ENCODE peak calls at places on chromosomes 2 and 18, in six cellular contexts. I is upper lobe of right lung, B is fibroblast of pulmonary artery, J is endodermal cell, K is RWPE1, U is psoas muscle. Q is an unnamed sample.

GRCh38 chr2:219638217-219638947 is 11.0 kb downstream of the SLC4A3 start:
- DNase-seq in U (no peak), B (no peak), I (no peak), K (peak), J (peak), Q (no peak)

GRCh38 chr2:42959148-42959992 is 167.0 kb upstream of the HAAO start:
- DNase-seq in J (peak), B (peak), I (no peak), U (peak), K (no peak), Q (no peak)

GRCh38 chr2:185477452-185477851 is 261.2 kb upstream of the FSIP2 start:
- DNase-seq in U (no peak), J (no peak), I (no peak), K (no peak), B (no peak), Q (no peak)

GRCh38 chr2:146572598-146572997 is 1272.2 kb upstream of the ACVR2A start:
- DNase-seq in B (peak), U (no peak), I (no peak), K (no peak), J (no peak), Q (no peak)

GRCh38 chr2:99682280-99683060 is 192.7 kb upstream of the REV1 start:
- DNase-seq in K (no peak), J (no peak), B (no peak), I (no peak), U (no peak), Q (no peak)

GRCh38 chr2:104856086-104856972 is 2.4 kb downstream of the POU3F3 start:
- DNase-seq in K (no peak), J (peak), B (no peak), I (no peak), U (no peak), Q (no peak)

GRCh38 chr2:41896186-41896846 is 151.5 kb upstream of the PKDCC start:
- DNase-seq in K (no peak), J (no peak), I (no peak), U (no peak), B (no peak), Q (no peak)

GRCh38 chr2:237556773-237557632 is 9.4 kb upstream of the PRLH start:
- DNase-seq in U (no peak), I (no peak), K (no peak), J (no peak), B (no peak), Q (no peak)

GRCh38 chr2:176130153-176130916 is 830 bp downstream of the HOXD8 start:
- DNase-seq in K (peak), U (peak), I (peak), B (no peak), J (peak), Q (no peak)

GRCh38 chr2:181258761-181259160 is 198.4 kb upstream of the ITGA4 start:
- DNase-seq in K (no peak), U (no peak), I (no peak), J (no peak), B (peak), Q (no peak)

GRCh38 chr2:86747708-86748627 is 27.9 kb downstream of the RMND5A start:
- DNase-seq in U (no peak), K (peak), I (no peak), J (no peak), B (peak), Q (peak)

GRCh38 chr18:4510709-4511108 is 55.6 kb upstream of the DLGAP1 start:
- DNase-seq in J (peak), U (no peak), K (no peak), B (peak), I (no peak), Q (no peak)

GRCh38 chr18:41395695-41396094 is 559.3 kb upstream of the PIK3C3 start:
- DNase-seq in B (peak), I (no peak), K (no peak), J (no peak), U (no peak), Q (no peak)
- TF ChIP-seq CTCF in B (peak), I (no peak), K (no peak), J (peak), U (no peak), Q (no peak)

GRCh38 chr2:113080134-113080533 is 12.4 kb downstream of the IL1F10 start:
- DNase-seq in B (peak), K (no peak), U (no peak), J (peak), I (no peak), Q (peak)
- TF ChIP-seq CTCF in B (peak), K (peak), U (peak), J (peak), I (peak), Q (peak)

GRCh38 chr2:213125646-213126347 is 25.6 kb downstream of the IKZF2 start:
- DNase-seq in I (no peak), U (no peak), B (no peak), K (no peak), J (no peak), Q (no peak)
- TF ChIP-seq CTCF in I (no peak), U (no peak), B (no peak), K (no peak), J (no peak), Q (no peak)

GRCh38 chr2:134776836-134777235 is 58.0 kb upstream of the TMEM163 start:
- DNase-seq in I (no peak), K (no peak), B (no peak), U (no peak), J (no peak), Q (no peak)

GRCh38 chr2:134777593-134777992 is 58.8 kb upstream of the TMEM163 start:
- DNase-seq in U (no peak), I (no peak), B (no peak), K (no peak), J (no peak), Q (no peak)

GRCh38 chr2:134774786-134775641 is 56.2 kb upstream of the TMEM163 start:
- DNase-seq in I (no peak), U (no peak), B (peak), J (peak), K (peak), Q (no peak)

GRCh38 chr2:134780977-134781376 is 57.4 kb upstream of the ACMSD start:
- DNase-seq in I (no peak), B (no peak), K (no peak), U (no peak), J (no peak), Q (no peak)

GRCh38 chr2:134778372-134778771 is 59.6 kb upstream of the TMEM163 start:
- DNase-seq in J (peak), U (no peak), I (no peak), B (no peak), K (no peak), Q (no peak)
- TF ChIP-seq CTCF in J (peak), U (no peak), I (peak), B (peak), K (no peak), Q (peak)

GRCh38 chr2:232133078-232133477 is 171.6 kb downstream of the DIS3L2 start:
- DNase-seq in B (no peak), U (no peak), I (no peak), J (peak), K (peak), Q (no peak)
- TF ChIP-seq CTCF in B (peak), U (no peak), I (no peak), J (peak), K (no peak), Q (no peak)

GRCh38 chr2:171571721-171572120 is 49.4 kb downstream of the CYBRD1 start:
- DNase-seq in U (no peak), K (no peak), J (no peak), B (no peak), I (no peak), Q (no peak)

GRCh38 chr2:171564463-171564862 is 42.2 kb downstream of the CYBRD1 start:
- DNase-seq in I (no peak), B (no peak), U (no peak), K (no peak), J (no peak), Q (no peak)

GRCh38 chr2:171566099-171566498 is 43.8 kb downstream of the CYBRD1 start:
- DNase-seq in U (no peak), I (no peak), K (no peak), J (no peak), B (no peak), Q (no peak)

GRCh38 chr2:171566753-171567152 is 44.5 kb downstream of the CYBRD1 start:
- DNase-seq in J (no peak), I (no peak), U (no peak), K (no peak), B (no peak), Q (no peak)

DNA sequence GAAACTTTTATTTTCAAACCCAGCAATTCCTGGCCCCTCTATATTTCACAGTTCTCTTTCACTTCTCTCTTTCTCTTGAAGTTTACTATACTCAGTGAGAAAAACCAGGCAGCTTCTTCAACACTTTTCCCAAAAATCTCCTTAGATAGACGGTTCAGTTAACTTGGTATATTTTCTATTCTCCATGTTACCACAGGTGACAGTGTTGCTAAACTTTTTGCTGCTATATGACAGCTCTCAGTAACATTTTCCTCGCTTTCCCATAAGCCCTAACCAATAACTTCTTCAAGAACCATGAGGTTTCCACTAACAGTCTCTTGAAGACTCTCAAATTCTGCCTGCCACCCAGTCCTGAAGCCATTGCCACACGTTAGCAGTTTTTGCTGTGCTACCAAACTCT is 45.8 kb downstream of the CYBRD1 start:
- DNase-seq in U (no peak), B (no peak), J (no peak), I (no peak), K (no peak), Q (no peak)
- TF ChIP-seq CTCF in U (no peak), B (no peak), J (peak), I (no peak), K (no peak), Q (no peak)

DNA sequence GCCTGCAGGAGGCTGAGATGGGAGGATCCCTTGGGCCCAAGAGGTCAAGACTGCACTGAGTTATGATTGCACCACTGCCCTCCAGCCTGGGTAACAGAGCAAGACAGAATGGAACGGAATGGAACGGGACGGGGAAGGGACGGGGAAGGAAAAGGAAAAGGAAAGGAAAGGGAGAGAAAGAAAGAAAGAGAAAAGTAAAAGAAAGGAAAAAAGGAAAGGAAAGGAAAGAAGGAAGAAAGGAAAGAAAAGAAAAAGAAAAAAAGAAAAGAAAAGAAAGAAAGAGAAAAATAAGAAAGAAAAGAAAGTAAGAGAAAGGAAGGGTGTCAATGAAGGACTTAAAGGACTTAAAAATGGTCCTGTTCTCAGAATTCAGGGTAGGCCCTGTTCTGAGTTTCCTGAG is 4.3 kb upstream of the SPOPL start:
- DNase-seq in B (no peak), U (no peak), I (no peak), K (no peak), J (no peak), Q (no peak)
- TF ChIP-seq CTCF in B (no peak), U (no peak), I (no peak), K (no peak), J (no peak), Q (peak)

GRCh38 chr2:211033765-211034164 is 477.4 kb downstream of the CPS1 start:
- DNase-seq in U (no peak), I (no peak), B (peak), J (no peak), K (peak), Q (no peak)
- TF ChIP-seq CTCF in U (peak), I (peak), B (peak), J (peak), K (no peak), Q (no peak)